ENCODE peak calls at places on chromosomes 13 and 19, in nine cellular contexts. A, G, C, B, N, H, I, O and E are unnamed samples.

GRCh38 chr13:46405457-46405856 is 18.4 kb upstream of the RUBCNL start:
- DNase-seq in G (no peak), A (no peak), O (no peak), N (no peak), I (no peak), C (no peak), B (no peak), H (no peak), E (no peak)

GRCh38 chr13:71880753-71881541 is 13.9 kb upstream of the DACH1 start:
- DNase-seq in H (no peak), C (no peak), G (no peak), I (no peak), N (no peak), B (no peak), A (no peak), O (no peak), E (no peak)

GRCh38 chr13:40609972-40610726 is 56.3 kb downstream of the FOXO1 start:
- DNase-seq in H (no peak), A (no peak), N (no peak), C (no peak), O (no peak), B (no peak), G (no peak), I (no peak), E (no peak)

GRCh38 chr13:113759525-113760137 is 605 bp downstream of the TMEM255B start:
- DNase-seq in O (no peak), I (peak), N (no peak), C (no peak), A (no peak), G (no peak), B (peak), H (no peak), E (no peak)

GRCh38 chr19:33621811-33622504 is at the start of gene CHST8:
- DNase-seq in O (no peak), H (no peak), N (peak), I (peak), C (no peak), B (peak), G (no peak), A (no peak), E (no peak)

GRCh38 chr19:1133471-1133929 is 29.7 kb downstream of the GPX4 start:
- DNase-seq in O (peak), N (peak), H (peak), G (no peak), C (no peak), I (no peak), A (peak), B (no peak), E (peak)

GRCh38 chr19:56594783-56595547 is at the start of gene ZNF71:
- DNase-seq in A (peak), C (peak), O (peak), I (peak), G (peak), N (peak), H (peak), B (peak), E (peak)

GRCh38 chr13:50107205-50107604 is 92.0 kb downstream of the KCNRG start:
- DNase-seq in N (no peak), C (no peak), A (no peak), B (no peak), G (no peak), H (no peak), O (no peak), I (no peak), E (no peak)